ENCODE peak calls at places on chromosomes 11 and 22, in four cellular contexts. A, U, R and O are unnamed samples.

GRCh38 chr11:108825381-108825780 is 160.5 kb downstream of the DDX10 start:
- DNase-seq in A (no peak), U (no peak), R (no peak), O (no peak)

GRCh38 chr11:85595285-85595884 is 31.8 kb downstream of the DLG2 start:
- DNase-seq in A (no peak), U (peak), R (peak), O (no peak)

GRCh38 chr11:86041975-86042378 is 26.9 kb downstream of the PICALM start:
- DNase-seq in A (peak), U (peak), R (peak), O (peak)

GRCh38 chr11:125165111-125165663 is 636 bp downstream of the PKNOX2 start:
- DNase-seq in A (no peak), U (peak), R (no peak), O (no peak)

GRCh38 chr11:1459219-1459575 is 27.4 kb downstream of the MOB2 start:
- DNase-seq in A (no peak), U (no peak), R (no peak), O (no peak)

GRCh38 chr22:33920927-33921575 is 775 bp upstream of the LARGE1 start:
- DNase-seq in A (peak), U (peak), R (peak), O (peak)

GRCh38 chr11:124823512-124824376 is 23.5 kb upstream of the MSANTD2 start:
- DNase-seq in A (no peak), U (no peak), R (no peak), O (no peak)

GRCh38 chr22:36775589-36775965 is 342 bp downstream of the IFT27 start:
- DNase-seq in A (no peak), U (no peak), R (no peak), O (peak)

GRCh38 chr11:62427630-62428233 is 8.9 kb downstream of the SCGB1A1 start:
- DNase-seq in A (no peak), U (no peak), R (no peak), O (no peak)

GRCh38 chr11:78292109-78292803 is 103.5 kb downstream of the USP35 start:
- DNase-seq in A (no peak), U (no peak), R (no peak), O (no peak)

GRCh38 chr22:24822471-24822870 is 16.5 kb downstream of the SGSM1 start:
- DNase-seq in A (no peak), U (no peak), R (no peak), O (no peak)

GRCh38 chr22:49586873-49587272 is 240.8 kb downstream of the BRD1 start:
- DNase-seq in A (no peak), U (no peak), R (no peak), O (no peak)

GRCh38 chr11:26245046-26245445 is 86.9 kb upstream of the ANO3 start:
- DNase-seq in A (no peak), U (no peak), R (no peak), O (no peak)

GRCh38 chr11:111909378-111909777 is 2.2 kb downstream of the CRYAB start:
- DNase-seq in A (no peak), U (no peak), R (no peak), O (no peak)

DNA sequence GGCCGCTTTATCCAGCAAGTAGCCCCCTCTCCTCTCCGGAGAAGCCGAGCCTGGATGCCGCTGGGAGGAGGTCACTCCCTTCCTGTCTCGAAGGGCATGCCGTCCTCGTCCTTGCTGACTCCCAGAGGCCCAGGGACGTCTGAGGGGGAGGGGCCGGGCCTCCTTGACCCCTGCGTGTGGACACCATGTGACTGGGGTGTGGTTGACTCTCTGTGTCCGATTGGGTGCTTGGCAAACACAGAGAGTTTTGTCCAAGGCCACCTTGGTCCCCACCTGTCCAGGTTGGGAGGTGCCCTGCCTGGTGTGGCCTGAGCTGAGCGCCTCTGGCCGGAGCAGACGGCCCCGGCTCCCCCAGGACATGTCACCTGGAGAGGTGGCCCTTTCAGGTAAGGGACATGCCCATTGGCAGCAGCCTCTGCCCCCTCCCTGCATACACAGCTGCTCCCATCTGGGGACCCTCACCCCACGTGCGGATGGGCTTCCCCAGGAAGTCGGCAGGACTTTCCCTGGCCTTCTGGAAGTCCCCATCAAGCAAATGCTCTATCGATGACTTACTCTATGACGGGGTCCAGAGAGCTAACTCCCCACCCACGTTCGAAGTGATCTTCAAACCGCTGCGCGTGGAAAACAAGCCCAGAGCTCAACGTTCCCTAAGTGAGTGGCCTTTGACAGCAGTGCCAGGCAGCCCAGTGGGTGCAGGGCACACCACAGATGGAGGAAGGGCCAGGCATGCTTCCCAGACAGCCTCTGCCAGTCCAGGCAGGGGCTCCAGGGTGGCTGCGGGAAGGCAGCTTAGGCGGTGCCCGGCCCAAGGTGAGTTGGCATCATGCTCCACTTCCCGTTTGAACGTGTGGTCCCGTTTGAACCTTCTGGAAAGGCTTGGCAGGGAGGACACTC is at the start of gene SMIM38:
- DNase-seq in A (no peak), U (no peak), R (no peak), O (no peak)
- TF ChIP-seq POLR2A in A (no peak), U (no peak), R (no peak), O (no peak)

GRCh38 chr11:65711785-65712632 is at the start of gene KAT5:
- DNase-seq in A (peak), U (peak), R (peak), O (peak)
- TF ChIP-seq POLR2A in A (peak), U (peak), R (peak), O (peak)

DNA sequence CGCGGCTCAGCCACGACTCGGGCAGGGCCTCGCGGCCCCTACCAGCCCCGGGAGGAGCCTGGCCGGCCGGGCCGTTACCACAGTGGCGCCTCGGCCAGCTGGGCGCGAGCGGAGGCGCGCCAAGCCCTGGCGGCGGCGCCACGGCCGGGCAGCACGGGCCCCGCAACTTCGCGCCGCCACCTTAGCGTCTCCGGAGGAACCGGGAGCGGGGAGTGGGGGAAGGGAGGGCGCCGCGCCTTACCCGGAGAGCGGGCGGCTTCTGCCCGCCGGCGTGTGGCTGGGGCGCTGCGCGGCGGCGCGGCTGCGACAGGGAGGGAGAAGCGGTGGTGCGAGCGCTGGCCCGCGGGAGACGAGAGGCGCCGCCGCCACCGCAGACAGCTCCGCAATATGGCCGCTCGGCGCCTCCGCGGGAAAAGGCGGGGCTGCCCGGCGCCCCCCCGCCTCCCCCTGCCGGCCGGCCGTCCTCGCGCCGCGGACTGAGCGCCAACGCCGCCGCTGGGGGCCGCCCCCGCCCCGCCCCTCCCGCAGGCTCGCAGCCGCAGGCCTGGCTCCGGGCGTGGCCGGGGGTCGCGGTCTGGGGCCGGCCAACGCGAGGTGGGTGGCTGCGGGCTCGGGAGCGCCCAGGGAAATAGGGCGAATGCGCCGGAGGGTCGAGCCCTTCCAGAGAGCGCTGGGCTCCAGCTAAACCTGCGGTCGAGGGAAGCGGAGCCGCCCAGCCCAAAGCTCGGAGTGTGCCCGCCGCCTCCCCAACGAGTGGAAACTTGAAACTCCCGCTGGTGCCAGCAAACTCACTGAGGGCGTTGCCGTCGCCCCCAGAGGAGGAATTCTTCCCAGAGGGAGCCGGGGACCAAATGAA is at the start of gene RDX:
- DNase-seq in A (peak), U (peak), R (peak), O (peak)
- TF ChIP-seq POLR2A in A (no peak), U (peak), R (peak), O (no peak)

GRCh38 chr11:103825469-103825868 is 211.0 kb upstream of the DDI1 start:
- DNase-seq in A (no peak), U (no peak), R (no peak), O (no peak)

GRCh38 chr11:103829596-103829995 is 206.8 kb upstream of the DDI1 start:
- DNase-seq in A (no peak), U (no peak), R (no peak), O (no peak)

GRCh38 chr11:103826856-103827255 is 209.6 kb upstream of the DDI1 start:
- DNase-seq in A (no peak), U (no peak), R (no peak), O (no peak)

DNA sequence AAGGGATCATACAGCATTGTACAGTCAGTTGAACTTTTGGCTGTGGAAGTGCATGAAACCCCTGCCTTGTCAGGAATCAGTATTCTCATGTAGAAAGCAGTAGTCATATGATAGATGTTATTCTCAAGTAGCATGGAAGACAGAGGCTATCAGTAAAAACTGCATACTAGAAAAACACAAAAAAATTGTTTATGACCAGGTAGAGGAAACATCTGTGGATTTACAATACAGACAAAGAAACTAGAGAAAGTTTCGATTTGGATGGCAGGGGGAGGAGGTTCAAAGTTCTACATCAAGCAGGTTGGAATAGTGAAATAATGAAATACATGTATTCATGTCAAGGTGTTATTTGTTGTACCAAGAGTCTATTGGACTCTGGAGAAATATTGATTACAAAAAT is 212.3 kb upstream of the DDI1 start:
- DNase-seq in A (no peak), U (no peak), R (no peak), O (no peak)
- TF ChIP-seq POLR2A in A (no peak), U (no peak), R (no peak), O (no peak)

GRCh38 chr11:13007702-13008435 is 1.2 kb upstream of the RASSF10 start:
- DNase-seq in A (no peak), U (peak), R (no peak), O (no peak)

GRCh38 chr11:13009476-13009920 is 382 bp downstream of the RASSF10 start:
- DNase-seq in A (no peak), U (no peak), R (no peak), O (no peak)

GRCh38 chr11:13007182-13007581 is 1.9 kb upstream of the RASSF10 start:
- DNase-seq in A (no peak), U (no peak), R (no peak), O (no peak)

GRCh38 chr11:13009921-13010736 is 1.0 kb downstream of the RASSF10 start:
- DNase-seq in A (no peak), U (peak), R (no peak), O (no peak)

GRCh38 chr11:13008625-13009475 is at the start of gene RASSF10:
- DNase-seq in A (peak), U (peak), R (no peak), O (peak)
- TF ChIP-seq POLR2A in A (no peak), U (peak), R (no peak), O (peak)

GRCh38 chr11:19793356-19793755 is 80.7 kb downstream of the NAV2 start:
- DNase-seq in A (no peak), U (no peak), R (no peak), O (no peak)

GRCh38 chr11:19789245-19789644 is 76.6 kb downstream of the NAV2 start:
- DNase-seq in A (no peak), U (no peak), R (no peak), O (no peak)

GRCh38 chr11:19789840-19790710 is 77.4 kb downstream of the NAV2 start:
- DNase-seq in A (no peak), U (no peak), R (no peak), O (peak)

GRCh38 chr11:19792510-19792909 is 79.9 kb downstream of the NAV2 start:
- DNase-seq in A (no peak), U (no peak), R (no peak), O (no peak)

DNA sequence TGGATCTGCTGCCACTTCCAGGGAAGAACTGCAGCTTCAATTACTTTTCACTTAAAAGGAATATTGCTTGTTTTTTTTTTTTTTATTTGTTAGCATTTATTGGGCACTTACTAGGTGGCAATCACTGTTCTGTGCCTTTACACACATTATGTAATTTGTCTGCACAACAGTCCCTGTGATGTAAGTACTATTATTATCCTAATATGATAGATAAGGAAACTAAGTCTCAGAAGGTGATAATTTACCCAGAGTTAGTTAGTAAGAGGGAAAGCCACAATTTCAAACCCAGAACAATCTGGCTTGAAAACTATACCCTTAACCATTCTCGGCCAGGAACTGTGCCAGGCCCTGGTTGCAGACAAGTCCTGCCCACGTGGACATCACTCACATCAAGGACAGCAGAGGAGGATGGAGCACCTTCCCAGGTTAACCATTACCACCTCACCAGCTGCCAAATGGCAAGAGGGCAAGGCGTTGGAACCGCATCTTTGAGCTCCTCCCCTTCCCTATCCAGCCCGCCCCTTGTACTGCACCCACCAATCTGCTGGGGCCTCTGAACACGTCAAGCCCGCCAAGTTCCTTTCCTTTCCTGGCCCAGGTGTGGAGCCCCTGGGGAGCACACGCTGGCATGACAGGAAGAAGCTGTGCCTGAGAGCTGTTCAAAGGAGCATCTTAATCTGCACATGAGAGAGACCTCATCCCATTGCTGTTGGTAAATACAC is 78.4 kb downstream of the NAV2 start:
- DNase-seq in A (no peak), U (no peak), R (no peak), O (peak)
- TF ChIP-seq POLR2A in A (no peak), U (no peak), R (no peak), O (no peak)

DNA sequence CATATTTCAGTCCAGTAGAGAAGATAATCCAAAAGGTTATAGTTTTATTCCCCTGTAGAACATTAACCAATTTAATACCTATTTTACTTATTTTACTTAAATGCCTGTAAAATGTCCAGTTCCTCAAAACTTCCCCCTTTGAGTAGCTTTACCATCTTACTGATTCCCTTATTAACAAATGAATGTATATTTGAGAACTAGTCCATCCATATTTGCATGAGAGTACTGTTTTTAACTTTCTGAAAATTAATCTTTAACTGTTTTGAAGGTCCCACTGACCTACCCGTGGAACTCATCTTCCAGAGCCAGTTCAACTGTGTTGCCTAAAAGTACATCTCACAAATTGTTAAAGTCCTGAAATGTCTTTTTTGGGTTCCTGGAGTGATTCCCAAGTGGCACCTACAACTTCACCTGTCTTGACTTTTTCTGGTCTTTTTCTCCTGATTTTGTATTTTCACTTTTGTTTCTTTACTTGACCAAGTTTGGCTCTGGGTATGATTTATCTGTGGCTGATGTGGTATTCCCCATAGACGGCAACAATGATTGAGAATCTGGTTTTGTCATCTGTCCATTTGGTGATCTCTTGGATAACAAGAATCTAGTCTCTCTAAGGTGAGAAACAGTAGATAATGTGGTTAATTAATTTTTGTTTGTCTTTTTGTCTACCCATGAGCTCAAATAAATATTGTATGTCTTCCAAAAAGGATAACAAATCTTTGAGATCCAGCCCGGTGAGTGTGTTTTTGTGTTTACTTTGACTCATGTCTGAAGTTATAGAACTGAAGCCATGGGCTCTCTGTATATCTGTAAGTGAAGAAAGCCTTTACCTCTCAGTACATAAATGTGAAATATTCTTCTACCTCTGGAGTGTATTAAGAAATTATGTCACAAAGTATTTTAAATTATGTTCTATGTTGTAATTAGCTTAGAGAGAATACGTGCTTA is 174.2 kb downstream of the ETS1 start:
- DNase-seq in A (no peak), U (peak), R (no peak), O (no peak)
- TF ChIP-seq POLR2A in A (no peak), U (no peak), R (no peak), O (no peak)